ENCODE peak calls at places on chromosomes 16 and 17, in seven cellular contexts. Y is IMR-90, J is mesendoderm, B is H1, T is neuronal stem cell, C is H9, F is trophoblast cell. W is an unnamed sample.

GRCh38 chr17:28597606-28598383 is 1.0 kb downstream of the SPAG5 start:
- DNase-seq in Y (no peak), J (peak), B (no peak), T (no peak), C (no peak), F (no peak), W (no peak)

GRCh38 chr17:8941520-8941919 is 24.0 kb downstream of the PIK3R5 start:
- DNase-seq in Y (no peak), J (no peak), B (no peak), T (no peak), C (peak), F (no peak), W (no peak)

GRCh38 chr16:57479422-57480126 is 6.7 kb downstream of the DOK4 start:
- DNase-seq in Y (peak), J (peak), B (peak), T (no peak), C (peak), F (no peak), W (peak)

GRCh38 chr17:9291912-9292562 is 270.7 kb downstream of the NTN1 start:
- DNase-seq in Y (peak), J (peak), B (no peak), T (no peak), C (peak), F (peak), W (peak)

GRCh38 chr16:88073201-88073721 is 122.0 kb downstream of the BANP start:
- DNase-seq in Y (no peak), J (no peak), B (no peak), T (no peak), C (no peak), F (no peak), W (no peak)

GRCh38 chr17:74779948-74780400 is 3.8 kb upstream of the NAT9 start:
- DNase-seq in Y (no peak), J (no peak), B (no peak), T (no peak), C (no peak), F (no peak), W (no peak)

GRCh38 chr17:55735784-55736405 is 13.2 kb upstream of the TMEM100 start:
- DNase-seq in Y (peak), J (peak), B (no peak), T (no peak), C (no peak), F (no peak), W (peak)

GRCh38 chr17:66508896-66509843 is 206.8 kb downstream of the PRKCA start:
- DNase-seq in Y (peak), J (no peak), B (no peak), T (no peak), C (no peak), F (peak), W (peak)

GRCh38 chr17:64781394-64781793 is 119.3 kb upstream of the SMURF2 start:
- DNase-seq in Y (no peak), J (peak), B (no peak), T (no peak), C (peak), F (no peak), W (peak)

GRCh38 chr16:49833055-49833454 is 22.9 kb downstream of the ZNF423 start:
- DNase-seq in Y (no peak), J (no peak), B (no peak), T (no peak), C (no peak), F (no peak), W (no peak)

GRCh38 chr16:23640959-23641765 is at the start of the genes DCTN5 and PALB2:
- DNase-seq in Y (peak), J (peak), B (peak), T (peak), C (peak), F (peak), W (peak)

GRCh38 chr16:3650631-3651265 is 3.7 kb upstream of the DNASE1 start:
- DNase-seq in Y (no peak), J (no peak), B (no peak), T (no peak), C (no peak), F (no peak), W (no peak)

GRCh38 chr16:14321542-14321941 is 250.4 kb downstream of the MRTFB start:
- DNase-seq in Y (no peak), J (peak), B (no peak), T (no peak), C (no peak), F (no peak), W (no peak)

GRCh38 chr16:239948-240277 is 5.3 kb downstream of the FAM234A start:
- DNase-seq in Y (peak), J (no peak), B (no peak), T (no peak), C (no peak), F (peak), W (peak)

GRCh38 chr17:37293770-37294169 is 82.0 kb upstream of the C17orf78 start:
- DNase-seq in Y (no peak), J (no peak), B (no peak), T (no peak), C (no peak), F (no peak), W (no peak)

GRCh38 chr16:29156511-29156910 is 171.7 kb downstream of the LAT start:
- DNase-seq in Y (no peak), J (peak), B (no peak), T (no peak), C (no peak), F (peak), W (no peak)

GRCh38 chr16:27434141-27435051 is 32.4 kb downstream of the IL21R start:
- DNase-seq in Y (no peak), J (no peak), B (no peak), T (no peak), C (peak), F (no peak), W (no peak)

GRCh38 chr16:89996178-89996489 is 23.1 kb downstream of the DBNDD1 start:
- DNase-seq in Y (no peak), J (no peak), B (no peak), T (no peak), C (no peak), F (no peak), W (no peak)

GRCh38 chr17:70100983-70101382 is 26.0 kb downstream of the KCNJ16 start:
- DNase-seq in Y (no peak), J (no peak), B (no peak), T (no peak), C (no peak), F (no peak), W (no peak)

GRCh38 chr16:5925850-5926249 is 828.3 kb upstream of the EEF2KMT start:
- DNase-seq in Y (no peak), J (peak), B (peak), T (no peak), C (peak), F (no peak), W (no peak)
- H2AK5ac ChIP-seq in Y (no peak), J (no peak), B (no peak), T (no peak), C (no peak), F (no peak), W (no peak)

DNA sequence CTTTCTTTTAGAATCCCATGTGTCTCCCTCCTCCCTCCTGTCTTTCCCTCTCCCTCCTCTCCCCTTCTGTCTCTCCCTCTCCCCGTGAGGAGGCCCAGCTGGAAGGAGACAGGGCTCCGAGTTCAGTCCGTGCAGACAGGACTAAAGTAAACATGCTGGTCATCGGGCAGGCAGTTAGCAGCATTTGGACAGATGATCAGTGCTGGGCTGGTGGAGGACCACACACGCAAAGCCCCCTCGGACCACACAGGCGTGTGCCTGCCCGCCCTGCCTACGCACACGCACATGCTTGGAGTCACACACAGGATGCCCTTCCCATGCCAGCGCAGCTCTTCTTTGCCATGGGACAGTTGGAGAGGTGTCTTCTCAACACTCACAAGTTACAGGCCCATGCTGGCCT is 215.8 kb upstream of the FOXF1 start:
- DNase-seq in Y (peak), J (no peak), B (no peak), T (no peak), C (no peak), F (no peak), W (peak)
- H2AK5ac ChIP-seq in Y (peak), J (no peak), B (peak), T (peak), C (no peak), F (no peak), W (no peak)

GRCh38 chr16:17311333-17312099 is 159.2 kb downstream of the XYLT1 start:
- DNase-seq in Y (no peak), J (no peak), B (no peak), T (no peak), C (no peak), F (no peak), W (no peak)
- H2AK5ac ChIP-seq in Y (no peak), J (no peak), B (no peak), T (no peak), C (no peak), F (no peak), W (no peak)

GRCh38 chr17:77756846-77757610 is 201.5 kb upstream of the TNRC6C start:
- DNase-seq in Y (no peak), J (no peak), B (no peak), T (no peak), C (no peak), F (no peak), W (no peak)
- H2AK5ac ChIP-seq in Y (no peak), J (no peak), B (no peak), T (peak), C (no peak), F (no peak), W (no peak)

DNA sequence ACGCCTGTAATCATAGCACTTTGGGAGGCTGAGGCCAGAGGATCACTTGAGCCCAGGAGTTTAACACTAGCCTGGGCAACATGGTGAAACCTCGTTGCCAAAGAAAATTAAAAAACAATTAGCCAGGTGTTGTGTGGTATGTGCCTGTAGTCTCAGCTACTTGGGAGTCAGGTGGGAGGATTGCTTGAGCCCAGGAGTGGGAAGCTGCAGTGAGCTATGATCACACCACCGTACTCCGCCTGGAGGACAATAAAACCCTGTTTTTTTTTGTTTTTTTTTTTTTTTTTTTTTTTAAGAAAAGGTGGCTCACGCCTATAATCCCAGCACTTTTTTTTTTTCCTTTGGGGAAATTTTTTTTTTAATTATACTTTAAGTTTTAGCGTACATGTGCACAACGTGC is 26.1 kb downstream of the RAP1GAP2 start:
- DNase-seq in Y (no peak), J (no peak), B (no peak), T (no peak), C (no peak), F (no peak), W (no peak)
- H2AK5ac ChIP-seq in Y (no peak), J (no peak), B (no peak), T (peak), C (no peak), F (no peak), W (no peak)

GRCh38 chr17:79130536-79131273 is 56.1 kb downstream of the ENGASE start:
- DNase-seq in Y (no peak), J (no peak), B (no peak), T (no peak), C (no peak), F (no peak), W (no peak)
- H2AK5ac ChIP-seq in Y (no peak), J (no peak), B (peak), T (peak), C (no peak), F (no peak), W (no peak)

DNA sequence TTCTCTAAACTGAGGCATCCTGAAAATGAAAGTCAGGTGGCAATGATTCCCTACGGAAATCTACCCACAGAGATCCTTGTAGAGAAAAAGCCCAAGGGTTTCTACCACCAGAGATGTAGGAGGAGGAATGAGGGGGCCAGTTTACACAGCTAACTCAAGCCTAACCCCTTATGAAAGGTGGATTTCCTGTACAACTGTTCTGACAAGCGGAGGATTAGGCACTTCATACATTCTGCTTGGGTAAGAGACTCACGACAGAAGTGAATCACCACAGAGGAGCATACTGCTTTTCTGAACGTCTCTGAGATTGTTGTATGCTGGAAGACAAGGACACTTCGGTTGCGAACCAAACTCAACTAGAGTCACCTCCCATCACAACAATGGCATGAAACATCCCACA is 72.7 kb downstream of the SMG6 start:
- DNase-seq in Y (peak), J (no peak), B (no peak), T (no peak), C (no peak), F (peak), W (peak)
- H2AK5ac ChIP-seq in Y (peak), J (no peak), B (no peak), T (no peak), C (no peak), F (no peak), W (no peak)

GRCh38 chr16:85927326-85927725 is 28.4 kb downstream of the IRF8 start:
- DNase-seq in Y (no peak), J (no peak), B (no peak), T (no peak), C (no peak), F (no peak), W (no peak)

GRCh38 chr16:85928411-85928820 is 29.5 kb downstream of the IRF8 start:
- DNase-seq in Y (peak), J (no peak), B (no peak), T (no peak), C (no peak), F (peak), W (peak)

GRCh38 chr16:85926370-85926769 is 27.4 kb downstream of the IRF8 start:
- DNase-seq in Y (no peak), J (peak), B (no peak), T (no peak), C (no peak), F (no peak), W (no peak)

GRCh38 chr16:85929259-85929704 is 30.3 kb downstream of the IRF8 start:
- DNase-seq in Y (no peak), J (peak), B (no peak), T (no peak), C (no peak), F (no peak), W (no peak)

GRCh38 chr16:85927938-85928337 is 29.0 kb downstream of the IRF8 start:
- DNase-seq in Y (no peak), J (no peak), B (no peak), T (no peak), C (no peak), F (no peak), W (peak)
- H2AK5ac ChIP-seq in Y (no peak), J (no peak), B (no peak), T (no peak), C (no peak), F (no peak), W (no peak)

GRCh38 chr17:43671755-43672502 is 10.2 kb upstream of the MEOX1 start:
- DNase-seq in Y (no peak), J (no peak), B (no peak), T (no peak), C (no peak), F (no peak), W (no peak)
- H2AK5ac ChIP-seq in Y (no peak), J (no peak), B (peak), T (peak), C (no peak), F (peak), W (no peak)

W was measured in mesenchymal stem cell.